ENCODE peak calls at places on chromosomes 11 and 22, in six cellular contexts. P, C, Z, L, X and S are unnamed samples.

GRCh38 chr22:50008151-50009040 is 4.2 kb downstream of the IL17REL start:
- DNase-seq in L (no peak), Z (no peak), X (no peak), C (no peak), P (no peak), S (no peak)

GRCh38 chr11:19938051-19938856 is 222.0 kb downstream of the DBX1 start:
- DNase-seq in L (peak; percentile 76), X (peak; percentile 23), C (peak; percentile 74), Z (peak; percentile 67), P (peak; percentile 65), S (no peak)

GRCh38 chr22:47201996-47202818 is 439.8 kb downstream of the TBC1D22A start:
- DNase-seq in Z (no peak), C (no peak), P (no peak), L (no peak), X (no peak), S (no peak)

GRCh38 chr11:30603357-30603756 is 17.2 kb upstream of the MPPED2 start:
- DNase-seq in P (no peak), Z (no peak), L (no peak), X (no peak), C (no peak), S (no peak)

GRCh38 chr22:11307996-11308395 is 4220.0 kb upstream of the OR11H1 start:
- DNase-seq in X (no peak), C (no peak), L (no peak), P (no peak), Z (no peak), S (no peak)

GRCh38 chr11:67404515-67405195 is 772 bp downstream of the TBC1D10C start:
- DNase-seq in X (no peak), Z (no peak), C (no peak), P (no peak), L (no peak), S (no peak)

GRCh38 chr11:100793525-100793924 is 106.4 kb downstream of the ARHGAP42 start:
- DNase-seq in P (peak; percentile 35), C (no peak), X (no peak), Z (no peak), L (no peak), S (no peak)

GRCh38 chr11:63766501-63767270 is 1.9 kb downstream of the ZFTA start:
- DNase-seq in L (no peak), P (no peak), Z (no peak), X (no peak), C (peak; percentile 38), S (no peak)

GRCh38 chr11:26087095-26087935 is 244.6 kb upstream of the ANO3 start:
- DNase-seq in X (no peak), L (no peak), C (no peak), Z (no peak), P (no peak), S (no peak)

GRCh38 chr11:44659641-44660040 is 67.1 kb upstream of the TSPAN18 start:
- DNase-seq in Z (no peak), P (no peak), L (no peak), X (no peak), C (no peak), S (no peak)

GRCh38 chr11:13668957-13669521 is 571 bp downstream of the FAR1 start:
- DNase-seq in X (peak; percentile 34), Z (peak; percentile 47), P (peak; percentile 45), L (no peak), C (no peak), S (peak; percentile 50)

GRCh38 chr11:2893021-2893528 is 7.5 kb upstream of the CDKN1C start:
- DNase-seq in P (no peak), X (no peak), C (no peak), L (no peak), Z (no peak), S (no peak)
- TF ChIP-seq CTCF in P (no peak), X (no peak), C (no peak), L (no peak), Z (no peak), S (no peak)

GRCh38 chr11:75270896-75271415 is 30.4 kb downstream of the TPBGL start:
- DNase-seq in Z (no peak), X (no peak), C (peak; percentile 41), P (peak; percentile 26), L (no peak), S (no peak)
- TF ChIP-seq CTCF in Z (no peak), X (no peak), C (peak; percentile 65), P (peak; percentile 52), L (no peak), S (no peak)

DNA sequence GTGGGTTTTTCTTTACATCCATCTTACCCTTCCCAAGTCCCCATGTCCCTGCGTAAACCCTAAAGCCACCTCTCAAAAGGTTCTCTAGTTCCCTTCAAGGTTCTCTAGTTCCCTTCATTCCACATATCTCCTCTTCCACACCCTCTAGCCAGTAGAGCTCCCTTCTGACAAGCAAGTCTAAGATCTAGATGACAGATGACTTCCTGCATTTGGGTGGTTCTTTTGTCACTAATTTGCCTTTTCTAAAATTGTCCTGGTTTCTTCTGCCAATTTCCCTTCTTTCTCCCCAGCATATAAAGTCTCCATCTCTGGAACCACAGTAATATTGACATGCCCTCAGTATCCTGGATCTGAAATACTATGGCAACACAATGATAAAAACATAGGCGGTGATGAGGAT is 7.8 kb downstream of the CD3E start:
- DNase-seq in Z (no peak), X (no peak), P (no peak), L (no peak), C (no peak), S (no peak)
- TF ChIP-seq CTCF in Z (no peak), X (no peak), P (no peak), L (no peak), C (no peak), S (no peak)

DNA sequence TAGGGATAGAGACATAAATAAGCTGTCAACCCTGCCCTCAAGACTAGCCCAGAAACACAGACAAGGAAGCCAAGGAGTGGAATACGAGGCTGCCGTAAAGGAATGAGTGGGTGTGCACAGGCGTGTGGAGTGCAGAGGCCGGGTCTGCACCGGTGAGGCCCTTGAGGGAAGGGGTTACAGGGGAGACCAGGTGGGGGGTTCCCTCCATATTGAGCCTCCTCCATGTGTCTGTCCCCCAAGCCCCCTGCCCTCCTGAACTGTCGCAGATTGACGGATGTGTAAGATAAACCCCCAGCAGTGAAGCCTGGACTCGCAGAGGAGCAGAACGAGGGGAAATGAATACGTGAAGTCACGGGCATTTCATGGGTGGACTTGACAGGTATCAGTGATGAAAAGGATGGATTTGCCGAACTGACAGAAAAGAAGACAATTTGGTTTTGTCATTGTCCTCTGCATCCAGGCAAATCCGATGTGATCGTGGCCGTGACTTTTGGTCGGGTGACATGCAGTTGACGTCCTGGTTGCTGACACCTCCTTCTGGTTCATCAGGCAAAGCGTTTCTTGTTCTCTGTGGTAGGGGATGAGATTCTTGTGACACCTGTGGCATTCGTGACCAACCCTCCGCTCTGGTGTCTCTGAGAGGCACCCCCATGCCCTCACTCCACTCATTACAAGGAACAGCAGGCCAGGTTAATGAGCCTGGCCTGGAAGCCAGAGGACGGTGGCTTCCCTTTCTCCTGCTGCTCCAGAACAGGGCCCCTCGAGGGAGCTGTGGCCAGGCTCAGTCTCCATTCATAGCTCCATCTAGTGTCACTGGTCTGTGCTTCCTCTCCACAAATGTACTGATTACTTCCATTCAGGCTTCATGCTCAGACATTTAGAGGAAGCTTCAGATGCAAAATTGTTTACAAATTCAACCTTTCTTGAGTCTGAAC is 223.1 kb upstream of the B3GAT1 start:
- DNase-seq in X (no peak), L (no peak), C (peak; percentile 54), P (no peak), Z (no peak), S (no peak)
- TF ChIP-seq CTCF in X (no peak), L (no peak), C (peak; percentile 35), P (no peak), Z (no peak), S (no peak)

DNA sequence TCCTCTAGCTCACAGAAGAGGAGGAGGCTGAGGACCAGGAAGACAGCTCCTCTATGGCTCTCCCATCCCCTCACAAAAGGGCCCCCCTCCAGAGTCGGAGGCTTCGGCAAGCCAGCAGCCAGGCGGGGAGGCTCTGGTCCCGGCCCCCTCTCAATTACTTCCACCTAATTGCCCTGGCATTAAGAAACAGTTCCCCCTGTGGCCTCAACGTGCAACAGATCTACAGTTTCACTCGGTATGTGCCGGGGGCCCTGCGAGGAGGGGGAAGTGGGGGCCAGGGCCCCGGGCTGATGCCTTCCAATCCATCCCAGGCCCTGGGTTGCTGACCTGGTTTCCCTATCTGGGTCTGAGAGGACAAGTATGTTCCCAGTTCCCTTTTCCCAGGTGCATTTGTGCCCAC is 7.9 kb downstream of the FOXR1 start:
- DNase-seq in L (peak; percentile 41), Z (no peak), P (no peak), C (peak; percentile 80), X (no peak), S (no peak)
- TF ChIP-seq CTCF in L (no peak), Z (no peak), P (no peak), C (peak; percentile 47), X (no peak), S (no peak)